ENCODE peak calls at places on chromosome 18, in four cellular contexts. One of them, this sample, is unnamed.

GRCh38 chr18:59697236-59697932 is at the start of gene CCBE1:
- DNase-seq in AG08396: peak; percentile 82
- DNase-seq in naive B cell: no peak
- DNase-seq in ovary: peak; percentile 92
- DNase-seq in this sample: no peak

GRCh38 chr18:50006470-50007046 is 188.4 kb downstream of the MYO5B start:
- DNase-seq in AG08396: no peak
- DNase-seq in naive B cell: no peak
- DNase-seq in ovary: no peak
- DNase-seq in this sample: no peak

GRCh38 chr18:35121531-35121930 is 80.3 kb downstream of the MAPRE2 start:
- DNase-seq in AG08396: no peak
- DNase-seq in naive B cell: no peak
- DNase-seq in ovary: no peak
- DNase-seq in this sample: no peak

GRCh38 chr18:61690418-61691138 is 202.2 kb downstream of the RNF152 start:
- DNase-seq in AG08396: no peak
- DNase-seq in naive B cell: no peak
- DNase-seq in ovary: no peak
- DNase-seq in this sample: no peak

GRCh38 chr18:3357516-3357915 is 92.5 kb upstream of the TGIF1 start:
- DNase-seq in AG08396: no peak
- DNase-seq in naive B cell: no peak
- DNase-seq in ovary: no peak
- DNase-seq in this sample: no peak

GRCh38 chr18:61546598-61546997 is 213.4 kb downstream of the CDH20 start:
- DNase-seq in AG08396: peak; percentile 52
- DNase-seq in naive B cell: no peak
- DNase-seq in ovary: no peak
- DNase-seq in this sample: no peak

GRCh38 chr18:48974304-48975220 is 23.8 kb upstream of the SMAD7 start:
- DNase-seq in AG08396: no peak
- DNase-seq in naive B cell: no peak
- DNase-seq in ovary: peak; percentile 59
- DNase-seq in this sample: no peak

GRCh38 chr18:23355206-23355605 is 97.9 kb upstream of the RIOK3 start:
- DNase-seq in AG08396: no peak
- DNase-seq in naive B cell: no peak
- DNase-seq in ovary: no peak
- DNase-seq in this sample: no peak

GRCh38 chr18:51010218-51010617 is 19.8 kb upstream of the SMAD4 start:
- DNase-seq in AG08396: no peak
- DNase-seq in naive B cell: no peak
- DNase-seq in ovary: no peak
- DNase-seq in this sample: no peak

GRCh38 chr18:44396550-44396949 is 284.1 kb upstream of the SETBP1 start:
- DNase-seq in AG08396: no peak
- DNase-seq in naive B cell: no peak
- DNase-seq in ovary: no peak
- DNase-seq in this sample: no peak

GRCh38 chr18:40911041-40911440 is 1044.0 kb upstream of the PIK3C3 start:
- DNase-seq in AG08396: no peak
- DNase-seq in naive B cell: no peak
- DNase-seq in ovary: no peak
- DNase-seq in this sample: no peak

GRCh38 chr18:49910019-49910418 is 96.7 kb upstream of the ACAA2 start:
- DNase-seq in AG08396: no peak
- DNase-seq in naive B cell: no peak
- DNase-seq in ovary: no peak
- DNase-seq in this sample: no peak

GRCh38 chr18:8868779-8869415 is 163.5 kb downstream of the MTCL1 start:
- DNase-seq in AG08396: no peak
- DNase-seq in naive B cell: no peak
- DNase-seq in ovary: no peak
- DNase-seq in this sample: no peak

GRCh38 chr18:48412339-48412929 is 3.3 kb upstream of the ZBTB7C start:
- DNase-seq in AG08396: peak; percentile 30
- DNase-seq in naive B cell: no peak
- DNase-seq in ovary: no peak
- DNase-seq in this sample: no peak

GRCh38 chr18:3455938-3456685 is 6.1 kb downstream of the TGIF1 start:
- DNase-seq in AG08396: no peak
- DNase-seq in naive B cell: no peak
- DNase-seq in ovary: no peak
- DNase-seq in this sample: no peak

This sample was measured in NK-92 treated with Interleukin-12 subunit alpha and Interleukin-12 subunit beta, amount 100 ng/mL, for 24 hours.